ENCODE peak calls at places on chromosome 4, in ten cellular contexts. W is transverse colon, K is bronchial epithelial cell, J is fibroblast of lung, L is AG09309, I is GM13977, D is brain microvascular endothelial cell, P is uterus, B is MCF 10A, Z is GM12864. H is an unnamed sample.

GRCh38 chr4:168883513-168883912 is 126.5 kb downstream of the CBR4 start:
- DNase-seq in K (no peak), L (no peak), Z (no peak), P (no peak), I (no peak), B (no peak), D (no peak), J (peak), W (no peak), H (no peak)

GRCh38 chr4:128358231-128358902 is 70.8 kb upstream of the PGRMC2 start:
- DNase-seq in Z (no peak), L (no peak), D (peak), W (no peak), P (no peak), I (no peak), K (peak), B (peak), J (peak), H (no peak)

GRCh38 chr4:77820836-77821561 is 1.8 kb upstream of the CNOT6L start:
- DNase-seq in L (no peak), D (no peak), P (no peak), K (peak), Z (no peak), I (peak), J (peak), B (peak), W (no peak), H (no peak)

GRCh38 chr4:93659629-93660028 is 168.9 kb upstream of the ATOH1 start:
- DNase-seq in W (no peak), B (peak), L (no peak), Z (no peak), K (peak), J (peak), P (no peak), D (no peak), I (no peak), H (no peak)

GRCh38 chr4:45662996-45663395 is 460.9 kb downstream of the GABRG1 start:
- DNase-seq in P (no peak), L (no peak), J (peak), I (no peak), Z (no peak), W (peak), B (peak), K (peak), D (peak), H (no peak)

GRCh38 chr4:26201119-26201518 is 119.7 kb upstream of the RBPJ start:
- DNase-seq in D (no peak), B (no peak), J (no peak), I (no peak), P (no peak), L (no peak), W (no peak), K (no peak), Z (no peak), H (no peak)

GRCh38 chr4:95572304-95572991 is 23.7 kb upstream of the UNC5C start:
- DNase-seq in P (no peak), I (no peak), K (peak), D (peak), B (peak), Z (no peak), W (peak), J (peak), L (no peak), H (no peak)

GRCh38 chr4:19832388-19832787 is 419.3 kb upstream of the SLIT2 start:
- DNase-seq in L (no peak), B (peak), K (peak), Z (no peak), J (peak), P (no peak), W (no peak), D (no peak), I (no peak), H (no peak)

GRCh38 chr4:2168469-2169319 is 73.2 kb downstream of the HAUS3 start:
- DNase-seq in W (peak), J (no peak), K (no peak), L (no peak), I (no peak), B (peak), P (no peak), D (no peak), Z (no peak), H (no peak)

GRCh38 chr4:65943076-65943475 is 272.8 kb upstream of the EPHA5 start:
- DNase-seq in L (peak), K (peak), J (no peak), B (peak), I (no peak), W (no peak), Z (no peak), D (peak), P (no peak), H (no peak)

GRCh38 chr4:109994415-109994827 is 81.7 kb downstream of the EGF start:
- DNase-seq in P (no peak), D (no peak), B (no peak), K (no peak), L (no peak), I (peak), J (no peak), W (no peak), Z (peak), H (peak)

GRCh38 chr4:94533405-94534223 is 81.9 kb downstream of the PDLIM5 start:
- DNase-seq in Z (no peak), L (no peak), I (no peak), W (no peak), K (peak), P (no peak), J (no peak), D (no peak), B (peak), H (no peak)

GRCh38 chr4:140851032-140851636 is 94.9 kb upstream of the TBC1D9 start:
- DNase-seq in P (peak), Z (peak), L (no peak), J (peak), I (peak), K (peak), D (peak), W (peak), B (peak), H (peak)

GRCh38 chr4:152090543-152090942 is 329.7 kb upstream of the GATB start:
- DNase-seq in K (peak), D (no peak), I (no peak), Z (no peak), J (peak), P (no peak), L (no peak), B (no peak), W (no peak), H (no peak)

GRCh38 chr4:11724731-11725130 is 296.0 kb upstream of the HS3ST1 start:
- DNase-seq in D (no peak), Z (no peak), B (peak), L (no peak), I (no peak), P (no peak), W (no peak), K (peak), J (peak), H (no peak)

GRCh38 chr4:130335417-130336194 is 1239.7 kb downstream of the C4orf33 start:
- DNase-seq in Z (no peak), I (no peak), B (no peak), D (no peak), W (no peak), P (no peak), K (no peak), J (no peak), L (no peak), H (no peak)

GRCh38 chr4:7384929-7385890 is 49.5 kb downstream of the PSAPL1 start:
- DNase-seq in B (no peak), K (no peak), L (no peak), Z (no peak), D (no peak), I (no peak), J (no peak), W (no peak), P (peak), H (no peak)

GRCh38 chr4:150050566-150050965 is 27.7 kb upstream of the DCLK2 start:
- DNase-seq in W (no peak), Z (no peak), B (no peak), K (no peak), L (no peak), D (no peak), I (no peak), P (no peak), J (no peak), H (no peak)

GRCh38 chr4:145881991-145882390 is 56.6 kb downstream of the ZNF827 start:
- DNase-seq in B (peak), J (no peak), K (peak), I (no peak), L (no peak), P (no peak), D (no peak), Z (no peak), W (peak), H (no peak)

GRCh38 chr4:159142985-159143384 is 40.1 kb downstream of the RAPGEF2 start:
- DNase-seq in L (no peak), I (no peak), Z (no peak), W (no peak), B (no peak), P (no peak), K (no peak), J (no peak), D (no peak), H (no peak)

GRCh38 chr4:89660444-89660843 is 176.5 kb downstream of the SNCA start:
- DNase-seq in D (no peak), W (no peak), B (no peak), P (no peak), Z (no peak), I (no peak), L (no peak), J (no peak), K (no peak), H (no peak)

GRCh38 chr4:89660851-89661250 is 176.1 kb downstream of the SNCA start:
- DNase-seq in D (no peak), K (no peak), Z (no peak), L (no peak), B (peak), W (no peak), P (no peak), I (no peak), J (peak), H (no peak)

GRCh38 chr4:89658701-89659024 is 178.3 kb downstream of the SNCA start:
- DNase-seq in D (no peak), I (no peak), W (no peak), B (no peak), K (no peak), J (no peak), L (no peak), P (no peak), Z (peak), H (no peak)

GRCh38 chr4:89661490-89661889 is 175.5 kb downstream of the SNCA start:
- DNase-seq in K (peak), L (peak), J (peak), I (no peak), P (no peak), W (no peak), Z (no peak), D (peak), B (peak), H (no peak)

GRCh38 chr4:89657931-89658700 is 178.8 kb downstream of the SNCA start:
- DNase-seq in L (peak), B (peak), I (no peak), K (peak), D (peak), P (no peak), J (peak), W (no peak), Z (no peak), H (no peak)
- TF ChIP-seq CTCF in L (peak), B (peak), I (peak), K (peak), D (peak), P (peak), J (peak), W (no peak), Z (peak), H (peak)

GRCh38 chr4:56435001-56435747 is at the start of gene PPAT:
- DNase-seq in Z (peak), B (peak), P (peak), I (peak), D (peak), J (peak), W (peak), K (peak), L (peak), H (peak)

GRCh38 chr4:56440983-56441382 is 4.9 kb downstream of the PAICS start:
- DNase-seq in L (no peak), I (no peak), J (no peak), D (no peak), P (no peak), B (no peak), K (no peak), W (no peak), Z (no peak), H (no peak)

GRCh38 chr4:56433280-56433679 is 2.1 kb downstream of the PPAT start:
- DNase-seq in D (no peak), K (no peak), L (no peak), W (no peak), B (no peak), J (no peak), I (no peak), P (no peak), Z (no peak), H (no peak)

GRCh38 chr4:56434599-56435000 is 815 bp downstream of the PPAT start:
- DNase-seq in P (no peak), D (peak), B (no peak), W (no peak), J (peak), L (no peak), K (peak), Z (no peak), I (peak), H (no peak)

DNA sequence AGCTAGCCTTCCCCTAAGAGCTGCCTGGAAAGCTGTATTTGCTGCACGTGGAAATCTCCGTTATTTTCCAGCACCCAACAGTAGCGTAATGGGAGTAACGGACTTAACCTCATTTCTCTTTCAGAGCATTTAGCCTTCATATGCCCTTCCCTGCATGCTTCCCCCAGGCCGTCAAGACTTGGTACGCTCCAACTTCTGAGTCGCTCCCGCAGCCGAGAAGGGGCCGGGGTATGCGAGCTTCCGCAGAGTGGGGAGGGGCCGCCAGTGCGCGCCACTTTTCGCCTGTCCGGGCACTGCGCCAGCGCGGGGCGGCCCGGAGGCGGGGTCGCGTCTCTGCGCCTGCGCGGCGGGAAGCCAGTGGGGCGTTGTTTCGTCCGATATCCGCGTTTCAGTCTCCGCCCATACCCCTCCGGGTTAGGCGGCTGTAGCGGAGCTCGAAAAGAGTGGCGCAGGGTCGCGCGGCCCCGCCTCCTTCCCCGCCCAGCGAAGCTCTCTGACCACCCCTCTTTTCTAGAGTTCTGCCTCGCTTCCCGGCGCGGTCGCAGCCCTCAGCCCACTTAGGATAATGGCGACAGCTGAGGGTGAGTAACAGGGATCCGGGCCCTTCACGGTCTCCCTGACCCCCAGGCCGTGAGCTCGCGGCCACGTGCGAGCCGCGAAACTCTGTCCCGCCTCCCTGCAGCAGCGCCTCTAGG is at the start of gene PAICS:
- DNase-seq in Z (peak), I (peak), B (peak), L (peak), W (peak), D (peak), K (peak), P (peak), J (peak), H (peak)
- TF ChIP-seq CTCF in Z (no peak), I (no peak), B (no peak), L (no peak), W (no peak), D (no peak), K (no peak), P (peak), J (no peak), H (no peak)

GRCh38 chr4:139563515-139563914 is 7.5 kb upstream of the SETD7 start:
- DNase-seq in I (no peak), W (no peak), L (no peak), Z (no peak), J (no peak), D (no peak), B (no peak), K (no peak), P (no peak), H (no peak)

GRCh38 chr4:139562839-139563238 is 6.8 kb upstream of the SETD7 start:
- DNase-seq in J (no peak), L (no peak), K (no peak), B (no peak), P (no peak), W (no peak), D (no peak), I (no peak), Z (no peak), H (no peak)

GRCh38 chr4:139568206-139568969 is 12.4 kb upstream of the SETD7 start:
- DNase-seq in L (no peak), D (peak), J (no peak), W (no peak), Z (no peak), K (peak), P (no peak), B (peak), I (no peak), H (no peak)

GRCh38 chr4:139562067-139562684 is 6.2 kb upstream of the SETD7 start:
- DNase-seq in K (no peak), D (no peak), Z (no peak), W (no peak), B (no peak), J (no peak), P (no peak), I (no peak), L (no peak), H (no peak)

DNA sequence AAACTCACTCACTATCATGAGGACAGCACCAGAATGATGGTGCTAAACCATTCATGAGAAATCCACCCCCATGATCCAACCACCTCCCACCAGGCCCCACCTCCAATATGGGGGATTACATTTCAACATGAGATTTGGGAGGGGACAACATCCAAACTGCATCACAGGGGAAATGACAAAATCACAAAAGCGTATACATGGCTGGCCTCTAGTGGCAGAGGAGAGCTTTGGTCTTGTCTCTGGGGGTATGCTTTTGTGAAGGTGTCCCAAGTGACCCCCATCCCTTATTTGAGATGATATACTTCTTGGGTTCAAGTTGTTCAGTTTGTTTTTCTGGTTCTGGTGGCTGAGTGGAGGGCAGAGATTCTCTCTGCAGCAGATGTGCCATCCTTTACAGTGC is 8.5 kb upstream of the SETD7 start:
- DNase-seq in W (no peak), J (no peak), B (no peak), D (no peak), P (no peak), K (no peak), Z (no peak), I (no peak), L (no peak), H (no peak)
- TF ChIP-seq CTCF in W (no peak), J (no peak), B (no peak), D (peak), P (no peak), K (no peak), Z (peak), I (peak), L (peak), H (no peak)

DNA sequence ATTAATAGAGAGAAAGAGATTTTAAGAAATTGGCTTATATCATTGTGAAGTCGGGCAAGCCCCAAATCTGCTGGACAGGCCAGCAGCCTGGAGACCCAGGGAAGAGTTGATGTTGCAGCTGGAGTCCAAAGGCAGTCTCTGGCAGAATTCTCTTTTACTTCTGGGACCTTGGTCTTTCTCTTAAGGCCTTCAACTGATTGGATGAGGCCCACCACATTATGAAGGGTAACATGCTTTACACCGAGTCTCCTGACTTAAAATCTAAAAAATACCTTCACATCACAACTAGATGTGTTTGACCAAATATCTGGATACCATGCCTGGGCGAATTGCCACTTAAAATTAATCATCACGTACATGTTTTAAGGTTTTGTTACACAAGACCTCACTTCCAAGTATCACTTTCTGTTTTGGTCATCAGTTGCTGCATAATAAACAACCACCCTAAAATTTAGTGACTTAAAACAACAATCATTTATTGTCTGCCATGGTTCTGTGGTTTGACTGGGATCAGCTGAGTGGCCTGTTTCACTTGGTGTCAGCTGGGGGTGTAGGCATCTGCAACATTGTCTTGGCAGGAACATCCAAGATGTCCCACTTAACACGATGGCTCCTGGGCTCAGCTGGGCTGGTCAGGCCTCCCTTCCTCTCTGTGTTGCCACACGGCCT is 3.4 kb downstream of the CD38 start:
- DNase-seq in L (no peak), B (peak), I (no peak), J (no peak), D (no peak), W (peak), P (no peak), K (peak), Z (no peak), H (no peak)
- TF ChIP-seq CTCF in L (no peak), B (no peak), I (no peak), J (no peak), D (no peak), W (no peak), P (no peak), K (no peak), Z (no peak), H (no peak)

DNA sequence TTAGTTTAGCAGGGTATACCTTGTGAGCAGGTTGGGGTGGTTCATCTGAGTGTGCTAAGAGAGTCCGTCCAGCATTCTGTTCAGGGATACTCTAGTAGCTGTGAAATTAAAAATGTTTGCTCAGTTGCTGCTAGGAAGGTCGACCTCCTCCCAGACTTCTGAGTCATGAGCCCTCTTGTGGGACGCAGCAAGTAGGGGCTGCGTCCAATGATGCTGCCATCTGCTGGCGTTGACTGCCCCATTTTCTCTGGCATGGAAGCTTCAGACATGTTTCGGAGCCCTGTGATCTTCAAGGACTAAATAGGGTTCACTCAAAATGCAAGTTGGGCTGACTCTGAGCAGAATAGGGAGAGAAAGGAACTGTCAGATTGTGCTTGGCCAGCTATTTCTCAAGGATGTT is 201.0 kb upstream of the ARSJ start:
- DNase-seq in Z (peak), B (peak), I (no peak), J (peak), P (peak), W (no peak), L (peak), D (peak), K (peak), H (no peak)
- TF ChIP-seq CTCF in Z (peak), B (no peak), I (peak), J (peak), P (peak), W (peak), L (peak), D (peak), K (peak), H (peak)

GRCh38 chr4:167290684-167291083 is 56.4 kb upstream of the SPOCK3 start:
- DNase-seq in B (peak), P (no peak), K (peak), Z (no peak), W (no peak), J (peak), D (no peak), I (no peak), L (no peak), H (no peak)
- TF ChIP-seq CTCF in B (peak), P (no peak), K (peak), Z (no peak), W (no peak), J (no peak), D (peak), I (peak), L (no peak), H (no peak)

GRCh38 chr4:24809376-24809775 is 14.0 kb downstream of the SOD3 start:
- DNase-seq in P (no peak), J (no peak), L (no peak), I (no peak), D (no peak), B (peak), W (no peak), K (no peak), Z (no peak), H (no peak)
- TF ChIP-seq CTCF in P (no peak), J (no peak), L (no peak), I (peak), D (peak), B (no peak), W (no peak), K (peak), Z (peak), H (no peak)